ENCODE peak calls at places on chromosome 20, in eight cellular contexts. S is colonic mucosa, C is neuronal stem cell, F is HCT116, Z is H9, H is DND-41, T is SK-N-SH, N is endodermal cell. I is an unnamed sample.

GRCh38 chr20:21340991-21341722 is 38.0 kb downstream of the XRN2 start:
- DNase-seq in S (no peak), C (no peak), F (no peak), Z (no peak), H (no peak), T (no peak), N (no peak), I (no peak)

GRCh38 chr20:23966927-23967615 is 21.5 kb downstream of the GGTLC1 start:
- DNase-seq in S (no peak), C (no peak), F (no peak), Z (no peak), H (no peak), T (no peak), N (no peak), I (no peak)

GRCh38 chr20:33668087-33668790 is 1.5 kb downstream of the ACTL10 start:
- DNase-seq in S (peak; percentile 84), C (no peak), F (no peak), Z (no peak), H (peak; percentile 37), T (peak; percentile 92), N (peak; percentile 93), I (peak; percentile 92)

GRCh38 chr20:12012241-12013222 is 94.8 kb downstream of the BTBD3 start:
- DNase-seq in S (peak; percentile 66), C (peak; percentile 42), F (peak; percentile 31), Z (peak; percentile 76), H (peak; percentile 61), T (peak; percentile 54), N (peak; percentile 86), I (peak; percentile 27)

GRCh38 chr20:2086177-2086979 is 15.2 kb upstream of the STK35 start:
- DNase-seq in S (no peak), C (no peak), F (no peak), Z (no peak), H (no peak), T (no peak), N (no peak), I (no peak)

GRCh38 chr20:50012282-50013263 is 29.8 kb downstream of the SNAI1 start:
- DNase-seq in S (no peak), C (no peak), F (no peak), Z (no peak), H (no peak), T (peak; percentile 51), N (peak; percentile 89), I (no peak)

GRCh38 chr20:17228624-17229061 is 1.8 kb downstream of the PCSK2 start:
- DNase-seq in S (no peak), C (no peak), F (no peak), Z (peak; percentile 61), H (no peak), T (peak; percentile 1), N (peak; percentile 83), I (no peak)

GRCh38 chr20:621115-621756 is 11.1 kb upstream of the TCF15 start:
- DNase-seq in S (no peak), C (no peak), F (no peak), Z (no peak), H (no peak), T (no peak), N (no peak), I (no peak)

GRCh38 chr20:56630506-56631317 is 1.6 kb downstream of the TFAP2C start:
- DNase-seq in S (peak; percentile 20), C (no peak), F (no peak), Z (peak; percentile 57), H (no peak), T (peak; percentile 28), N (peak; percentile 86), I (peak; percentile 65)

GRCh38 chr20:45299786-45300185 is 6.9 kb upstream of the RBPJL start:
- DNase-seq in S (no peak), C (no peak), F (no peak), Z (no peak), H (no peak), T (no peak), N (no peak), I (no peak)

GRCh38 chr20:51760905-51761544 is 7.2 kb downstream of the ATP9A start:
- DNase-seq in S (no peak), C (no peak), F (no peak), Z (peak; percentile 51), H (no peak), T (no peak), N (peak; percentile 58), I (no peak)

GRCh38 chr20:40754372-40754943 is 65.4 kb upstream of the MAFB start:
- DNase-seq in S (no peak), C (no peak), F (no peak), Z (no peak), H (peak; percentile 19), T (peak; percentile 48), N (peak; percentile 3), I (no peak)

GRCh38 chr20:44642203-44643153 is 9.0 kb downstream of the ADA start:
- DNase-seq in S (peak; percentile 73), C (no peak), F (no peak), Z (peak; percentile 79), H (no peak), T (peak; percentile 81), N (peak; percentile 90), I (peak; percentile 65)

GRCh38 chr20:54076259-54076658 is 5.9 kb upstream of the BCAS1 start:
- DNase-seq in S (no peak), C (no peak), F (no peak), Z (no peak), H (no peak), T (no peak), N (no peak), I (no peak)

GRCh38 chr20:57818418-57818817 is 108.6 kb upstream of the PMEPA1 start:
- DNase-seq in S (no peak), C (no peak), F (no peak), Z (no peak), H (no peak), T (peak; percentile 65), N (no peak), I (no peak)

GRCh38 chr20:35034150-35034549 is 58.5 kb downstream of the TRPC4AP start:
- DNase-seq in S (no peak), C (no peak), F (no peak), Z (no peak), H (no peak), T (no peak), N (no peak), I (no peak)

GRCh38 chr20:23917024-23917725 is 37.6 kb upstream of the CST5 start:
- DNase-seq in S (no peak), C (no peak), F (no peak), Z (no peak), H (no peak), T (no peak), N (no peak), I (no peak)

GRCh38 chr20:47506850-47507249 is 5.2 kb downstream of the NCOA3 start:
- DNase-seq in S (no peak), C (no peak), F (no peak), Z (peak; percentile 0), H (no peak), T (no peak), N (peak; percentile 24), I (no peak)

GRCh38 chr20:57514273-57514751 is 10.6 kb downstream of the CTCFL start:
- DNase-seq in S (peak; percentile 79), C (peak; percentile 62), F (peak; percentile 58), Z (peak; percentile 73), H (peak; percentile 21), T (peak; percentile 77), N (peak; percentile 91), I (peak; percentile 87)

DNA sequence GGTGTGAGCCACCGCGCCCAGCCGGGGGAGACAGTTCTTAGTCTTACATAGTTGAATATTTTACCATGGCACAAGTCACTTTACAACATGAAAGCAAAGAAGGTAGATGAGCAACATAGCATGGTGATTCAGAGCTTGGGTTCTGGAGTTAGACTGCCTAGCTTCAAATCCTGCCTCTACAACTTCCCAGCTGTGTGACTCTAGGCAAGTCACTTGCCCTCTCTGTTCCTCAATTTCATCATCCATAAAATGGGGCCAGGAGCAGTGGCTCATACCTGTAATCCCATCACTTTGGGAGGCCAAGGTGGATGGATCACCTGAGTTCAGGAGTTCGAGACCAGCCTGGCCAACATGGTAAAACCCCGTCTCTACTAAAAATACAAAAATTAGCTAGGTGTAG is 26.3 kb downstream of the HCK start:
- DNase-seq in S (no peak), C (no peak), F (no peak), Z (no peak), H (no peak), T (no peak), N (no peak), I (no peak)
- H3K9ac ChIP-seq in S (no peak overlapping the region), C (no peak overlapping the region), F (no peak overlapping the region), Z (no peak overlapping the region), H (no peak overlapping the region), T (no peak overlapping the region), N (no peak overlapping the region), I (no peak overlapping the region)

GRCh38 chr20:9582137-9582536 is 67.7 kb downstream of the LAMP5 start:
- DNase-seq in S (no peak), C (no peak), F (no peak), Z (no peak), H (no peak), T (no peak), N (no peak), I (no peak)
- H3K9ac ChIP-seq in S (no peak overlapping the region), C (no peak overlapping the region), F (no peak overlapping the region), Z (no peak overlapping the region), H (no peak overlapping the region), T (no peak overlapping the region), N (no peak overlapping the region), I (no peak overlapping the region)

GRCh38 chr20:25353754-25354705 is 36.6 kb downstream of the ABHD12 start:
- DNase-seq in S (no peak), C (peak; percentile 12), F (no peak), Z (no peak), H (no peak), T (no peak), N (no peak), I (no peak)

GRCh38 chr20:25356294-25356933 is 34.2 kb downstream of the ABHD12 start:
- DNase-seq in S (no peak), C (no peak), F (no peak), Z (peak; percentile 86), H (no peak), T (peak; percentile 23), N (peak; percentile 71), I (no peak)

GRCh38 chr20:25355191-25355590 is 35.4 kb downstream of the ABHD12 start:
- DNase-seq in S (no peak), C (no peak), F (no peak), Z (no peak), H (no peak), T (no peak), N (no peak), I (no peak)

GRCh38 chr20:25353368-25353753 is 37.3 kb downstream of the ABHD12 start:
- DNase-seq in S (no peak), C (no peak), F (no peak), Z (no peak), H (no peak), T (no peak), N (no peak), I (no peak)

GRCh38 chr20:25355866-25356265 is 34.8 kb downstream of the ABHD12 start:
- DNase-seq in S (no peak), C (no peak), F (no peak), Z (no peak), H (no peak), T (no peak), N (no peak), I (no peak)
- H3K9ac ChIP-seq in S (no peak overlapping the region), C (no peak overlapping the region), F (no peak overlapping the region), Z (no peak overlapping the region), H (no peak overlapping the region), T (no peak overlapping the region), N (no peak overlapping the region), I (no peak overlapping the region)

DNA sequence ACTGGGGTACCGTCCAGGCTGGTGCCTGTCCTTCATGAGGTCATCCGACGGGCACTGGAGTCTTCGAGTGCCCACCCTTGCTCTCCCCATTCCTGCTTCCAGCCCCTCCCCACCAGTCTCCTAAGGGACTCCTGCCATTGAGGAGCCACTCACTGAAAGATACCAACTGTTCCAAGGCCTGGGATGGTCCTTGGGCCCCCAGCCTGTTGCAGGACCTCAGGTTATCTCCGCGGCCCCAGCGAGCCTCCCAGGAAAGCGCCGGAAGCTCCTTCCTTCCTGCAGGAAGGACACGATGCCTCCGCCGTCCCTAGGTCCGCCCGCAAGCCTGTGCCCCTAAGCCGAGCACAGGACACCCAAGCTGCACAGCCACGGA is 1.2 kb downstream of the NKAIN4 start:
- DNase-seq in S (no peak), C (no peak), F (no peak), Z (no peak), H (no peak), T (no peak), N (no peak), I (no peak)
- H3K9ac ChIP-seq in S (no peak overlapping the region), C (peak overlapping the region; percentile 74), F (no peak overlapping the region), Z (no peak overlapping the region), H (no peak overlapping the region), T (no peak overlapping the region), N (no peak overlapping the region), I (no peak overlapping the region)